ENCODE peak calls at places on chromosome 13, in six cellular contexts. K is mammary epithelial cell, G is hypothalamus, S is astrocyte of the hippocampus, R is BJ, O is EL. A is an unnamed sample.
A peak's percentile ranks its signal among the peaks of the same experiment; 100 is the strongest.

GRCh38 chr13:26463848-26464247 is 93.6 kb upstream of the WASF3 start:
- DNase-seq in K (no peak), S (no peak), O (no peak), R (no peak), G (no peak), A (no peak)

GRCh38 chr13:39602614-39603366 is at the start of gene LHFPL6:
- DNase-seq in O (peak; percentile 88), K (peak; percentile 84), S (peak; percentile 92), G (peak; percentile 61), R (no peak), A (peak; percentile 86)

GRCh38 chr13:46609726-46610125 is 56.8 kb downstream of the LRCH1 start:
- DNase-seq in R (no peak), S (no peak), K (no peak), O (no peak), G (no peak), A (no peak)

GRCh38 chr13:112605531-112605990 is 17.6 kb upstream of the TUBGCP3 start:
- DNase-seq in O (peak; percentile 50), K (no peak), G (no peak), S (no peak), R (no peak), A (no peak)

GRCh38 chr13:98454389-98454881 is 122.5 kb downstream of the STK24 start:
- DNase-seq in S (peak; percentile 77), G (peak; percentile 12), R (peak; percentile 87), K (peak; percentile 35), O (peak; percentile 93), A (peak; percentile 87)

GRCh38 chr13:101681834-101682233 is 229.4 kb downstream of the ITGBL1 start:
- DNase-seq in O (peak; percentile 2), K (no peak), S (no peak), R (no peak), G (no peak), A (no peak)

GRCh38 chr13:91544723-91545122 is 146.3 kb downstream of the GPC5 start:
- DNase-seq in G (peak; percentile 2), K (no peak), R (no peak), S (peak; percentile 1), O (no peak), A (no peak)

GRCh38 chr13:44141213-44141724 is 232.4 kb upstream of the SERP2 start:
- DNase-seq in G (no peak), O (peak; percentile 24), K (peak; percentile 47), R (no peak), S (peak; percentile 42), A (peak; percentile 23)

GRCh38 chr13:97883356-97883755 is 70.1 kb upstream of the IPO5 start:
- DNase-seq in K (no peak), S (no peak), O (no peak), R (no peak), G (no peak), A (no peak)

GRCh38 chr13:99339736-99340392 is 32.7 kb upstream of the GPR183 start:
- DNase-seq in R (no peak), G (no peak), O (peak; percentile 34), S (no peak), K (no peak), A (no peak)

A was measured in cerebellum.